ENCODE peak calls at places on chromosome 3, in five cellular contexts. H is ovary, X is pancreas, F is K562, Z is NB4. G is an unnamed sample.

GRCh38 chr3:171606151-171606751 is 146.0 kb upstream of the TNIK start:
- DNase-seq in H (peak), Z (no peak), F (peak), X (no peak), G (no peak)

GRCh38 chr3:129892857-129893615 is 475 bp downstream of the TMCC1 start:
- DNase-seq in F (peak), X (no peak), Z (peak), H (no peak), G (peak)

GRCh38 chr3:94185753-94186152 is 122.9 kb downstream of the NSUN3 start:
- DNase-seq in X (no peak), Z (no peak), H (no peak), F (no peak), G (no peak)

GRCh38 chr3:178342111-178342510 is 194.1 kb upstream of the KCNMB2 start:
- DNase-seq in H (no peak), Z (no peak), F (no peak), X (no peak), G (no peak)

GRCh38 chr3:162165346-162165745 is 668.7 kb downstream of the OTOL1 start:
- DNase-seq in F (no peak), H (no peak), X (no peak), Z (no peak), G (no peak)

GRCh38 chr3:66858656-66859381 is 139.3 kb upstream of the KBTBD8 start:
- DNase-seq in F (peak), X (no peak), Z (peak), H (no peak), G (peak)

GRCh38 chr3:151011427-151011826 is 38.9 kb upstream of the CLRN1 start:
- DNase-seq in Z (no peak), H (no peak), X (no peak), F (no peak), G (no peak)

GRCh38 chr3:4730734-4731133 is 237.6 kb downstream of the ITPR1 start:
- DNase-seq in Z (no peak), H (no peak), X (no peak), F (no peak), G (no peak)

GRCh38 chr3:54951405-54951804 is 23.5 kb upstream of the LRTM1 start:
- DNase-seq in H (peak), X (peak), F (peak), Z (peak), G (peak)

GRCh38 chr3:13370609-13371008 is 49.5 kb downstream of the NUP210 start:
- DNase-seq in Z (no peak), X (no peak), H (no peak), F (no peak), G (no peak)

GRCh38 chr3:52240059-52240885 is 1.3 kb upstream of the TWF2 start:
- DNase-seq in X (peak), H (peak), F (peak), Z (peak), G (no peak)

GRCh38 chr3:61936344-61936937 is 375.1 kb downstream of the PTPRG start:
- DNase-seq in F (peak), X (peak), H (no peak), Z (peak), G (peak)

GRCh38 chr3:10041034-10041433 is 14.8 kb downstream of the FANCD2 start:
- DNase-seq in F (no peak), X (no peak), Z (no peak), H (no peak), G (no peak)

GRCh38 chr3:66138336-66139234 is 82.2 kb upstream of the SLC25A26 start:
- DNase-seq in F (peak), X (peak), H (peak), Z (peak), G (peak)

GRCh38 chr3:129121016-129121791 is 400 bp downstream of the RAB43 start:
- DNase-seq in F (no peak), Z (peak), H (peak), X (no peak), G (peak)

GRCh38 chr3:123297627-123297899 is 95.8 kb downstream of the SEC22A start:
- DNase-seq in H (no peak), X (no peak), Z (no peak), F (peak), G (no peak)
- TF ChIP-seq CTCF in H (no peak), X (no peak), Z (no peak), F (peak), G (no peak)

GRCh38 chr3:58659051-58659675 is 7.4 kb downstream of the FAM3D start:
- DNase-seq in X (peak), Z (no peak), F (peak), H (no peak), G (no peak)
- TF ChIP-seq CTCF in X (no peak), Z (peak), F (no peak), H (no peak), G (peak)

GRCh38 chr3:11155341-11156025 is 1.2 kb downstream of the HRH1 start:
- DNase-seq in H (peak), Z (peak), F (peak), X (peak), G (peak)
- TF ChIP-seq CTCF in H (peak), Z (peak), F (peak), X (peak), G (peak)

GRCh38 chr3:32873491-32874130 is 55.8 kb downstream of the TRIM71 start:
- DNase-seq in H (peak), F (no peak), X (no peak), Z (peak), G (no peak)
- TF ChIP-seq CTCF in H (no peak), F (peak), X (no peak), Z (peak), G (no peak)

GRCh38 chr3:36792342-36792741 is 28.0 kb upstream of the DCLK3 start:
- DNase-seq in H (no peak), F (peak), X (no peak), Z (peak), G (peak)
- TF ChIP-seq CTCF in H (no peak), F (peak), X (no peak), Z (peak), G (peak)

GRCh38 chr3:23867400-23867799 is 49.4 kb downstream of the NKIRAS1 start:
- DNase-seq in X (no peak), H (no peak), Z (no peak), F (no peak), G (no peak)
- TF ChIP-seq CTCF in X (no peak), H (no peak), Z (no peak), F (no peak), G (no peak)

GRCh38 chr3:46663611-46664135 is 29.8 kb downstream of the ALS2CL start:
- DNase-seq in Z (peak), X (no peak), F (peak), H (peak), G (no peak)
- TF ChIP-seq CTCF in Z (no peak), X (no peak), F (no peak), H (no peak), G (no peak)

G was measured in neural crest cell.